ENCODE peak calls at places on chromosomes 7 and 10, in seven cellular contexts. G is GM23338, F is endothelial cell of umbilical vein, A is GM12878, W is HepG2, K is GM12891, J is SK-N-SH. N is an unnamed sample.

GRCh38 chr10:132292972-132293415 is 14.8 kb downstream of the STK32C start:
- DNase-seq in G (no peak), F (no peak), A (no peak), W (no peak), K (no peak), J (peak), N (no peak)

GRCh38 chr10:107474650-107475049 is 310.1 kb upstream of the SORCS1 start:
- DNase-seq in G (no peak), F (no peak), A (no peak), W (no peak), K (no peak), J (no peak), N (no peak)

GRCh38 chr7:155820788-155821187 is 8.5 kb upstream of the SHH start:
- DNase-seq in G (no peak), F (no peak), A (no peak), W (no peak), K (no peak), J (no peak), N (no peak)

GRCh38 chr7:47336178-47337020 is 245.5 kb downstream of the TNS3 start:
- DNase-seq in G (no peak), F (no peak), A (no peak), W (no peak), K (no peak), J (no peak), N (peak)

GRCh38 chr7:53446170-53446569 is 410.7 kb downstream of the POM121L12 start:
- DNase-seq in G (no peak), F (no peak), A (no peak), W (no peak), K (no peak), J (no peak), N (no peak)

GRCh38 chr7:192701-193536 is 548 bp downstream of the FAM20C start:
- DNase-seq in G (no peak), F (no peak), A (no peak), W (no peak), K (no peak), J (peak), N (no peak)

GRCh38 chr10:15267496-15267895 is 99.0 kb upstream of the NMT2 start:
- DNase-seq in G (no peak), F (no peak), A (no peak), W (no peak), K (no peak), J (no peak), N (no peak)

GRCh38 chr7:47326808-47327207 is 255.1 kb downstream of the TNS3 start:
- DNase-seq in G (no peak), F (no peak), A (no peak), W (no peak), K (no peak), J (peak), N (no peak)

GRCh38 chr10:89217057-89217990 is 10.2 kb upstream of the CH25H start:
- DNase-seq in G (peak), F (peak), A (peak), W (peak), K (no peak), J (peak), N (no peak)

GRCh38 chr7:2242541-2243482 is 786 bp downstream of the NUDT1 start:
- DNase-seq in G (peak), F (peak), A (no peak), W (peak), K (no peak), J (no peak), N (no peak)
- TF ChIP-seq POLR2AphosphoS5 in G (no peak), F (no peak), A (no peak), W (no peak), K (no peak), J (no peak), N (no peak)

GRCh38 chr10:68121862-68122261 is 12.6 kb downstream of the MYPN start:
- DNase-seq in G (no peak), F (no peak), A (no peak), W (no peak), K (no peak), J (no peak), N (no peak)
- TF ChIP-seq POLR2AphosphoS5 in G (no peak), F (no peak), A (no peak), W (no peak), K (no peak), J (no peak), N (no peak)

GRCh38 chr10:96984512-96985225 is 152.6 kb downstream of the LCOR start:
- DNase-seq in G (peak), F (no peak), A (no peak), W (no peak), K (no peak), J (no peak), N (no peak)
- TF ChIP-seq POLR2AphosphoS5 in G (no peak), F (no peak), A (no peak), W (no peak), K (no peak), J (no peak), N (no peak)

GRCh38 chr7:30469303-30469702 is 9.3 kb downstream of the NOD1 start:
- DNase-seq in G (peak), F (peak), A (no peak), W (peak), K (no peak), J (no peak), N (peak)
- TF ChIP-seq POLR2AphosphoS5 in G (no peak), F (no peak), A (no peak), W (no peak), K (no peak), J (peak), N (peak)

DNA sequence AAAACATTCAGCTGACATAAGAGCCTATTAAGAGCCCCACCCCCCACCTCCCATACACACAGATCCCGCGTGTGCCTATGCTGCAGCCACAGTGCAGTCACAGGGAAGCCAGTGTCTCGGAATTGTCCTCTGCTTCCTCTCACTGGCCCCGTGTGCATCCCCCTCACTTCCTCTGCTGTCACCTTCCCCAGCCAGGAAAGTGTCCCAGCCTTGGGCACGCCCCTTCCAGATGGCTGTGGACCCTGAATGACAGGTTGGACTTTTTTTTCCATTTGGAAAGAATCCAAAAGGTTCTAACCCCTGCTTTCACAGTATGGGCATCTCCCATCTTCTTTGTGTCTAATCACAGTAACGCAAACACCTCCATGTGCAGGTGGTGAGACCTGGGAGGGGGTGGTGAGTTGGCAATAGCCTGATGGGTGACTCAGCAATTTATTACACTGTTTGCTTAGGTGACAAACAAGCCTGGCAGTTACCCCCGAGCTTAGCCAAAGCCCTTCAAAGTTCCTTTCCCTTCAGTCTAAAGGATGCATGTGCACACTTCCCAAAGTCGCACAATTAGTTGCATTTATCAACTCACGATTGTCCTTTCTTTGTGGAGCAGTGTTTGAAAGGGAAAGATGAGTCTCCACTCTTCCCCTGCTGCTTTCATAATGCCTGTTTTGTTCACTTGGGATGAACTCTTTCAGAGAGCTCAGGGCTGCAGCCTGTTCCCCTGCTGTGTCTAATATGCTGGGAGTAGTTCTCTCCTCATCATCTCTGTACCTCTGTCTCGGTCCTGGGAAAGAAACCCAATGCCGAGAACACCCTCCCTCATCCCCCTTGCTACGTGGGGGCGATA is 67.5 kb upstream of the EFCAB10 start:
- DNase-seq in G (no peak), F (peak), A (no peak), W (peak), K (no peak), J (peak), N (no peak)
- TF ChIP-seq POLR2AphosphoS5 in G (no peak), F (no peak), A (no peak), W (no peak), K (no peak), J (no peak), N (no peak)

GRCh38 chr7:128011079-128011670 is 20.1 kb downstream of the LRRC4 start:
- DNase-seq in G (no peak), F (peak), A (no peak), W (no peak), K (no peak), J (no peak), N (no peak)
- TF ChIP-seq POLR2AphosphoS5 in G (no peak), F (no peak), A (no peak), W (no peak), K (no peak), J (no peak), N (no peak)

GRCh38 chr7:7044806-7045205 is 137.5 kb upstream of the C1GALT1 start:
- DNase-seq in G (no peak), F (no peak), A (no peak), W (no peak), K (no peak), J (no peak), N (no peak)
- TF ChIP-seq POLR2AphosphoS5 in G (no peak), F (no peak), A (no peak), W (no peak), K (no peak), J (no peak), N (no peak)

GRCh38 chr10:11115337-11115736 is 97.7 kb downstream of the CELF2 start:
- DNase-seq in G (no peak), F (no peak), A (no peak), W (no peak), K (no peak), J (no peak), N (no peak)
- TF ChIP-seq POLR2AphosphoS5 in G (no peak), F (no peak), A (no peak), W (no peak), K (no peak), J (no peak), N (no peak)